ENCODE peak calls at places on chromosomes 3 and 15, in five cellular contexts. D is GM23338, Y is body of pancreas, R is cardiac muscle cell, W is HFFc6. M is an unnamed sample.

GRCh38 chr15:74958320-74958907 is 1.8 kb upstream of the RPP25 start:
- DNase-seq in W (peak; percentile 50), Y (peak; percentile 86), R (peak; percentile 43), D (peak; percentile 84), M (peak; percentile 55)

GRCh38 chr3:58487140-58487886 is 4.6 kb upstream of the KCTD6 start:
- DNase-seq in W (peak; percentile 61), Y (peak; percentile 42), R (peak; percentile 73), D (no peak), M (no peak)

GRCh38 chr3:127800508-127800907 is 21.8 kb downstream of the MGLL start:
- DNase-seq in D (no peak), R (peak; percentile 37), W (peak; percentile 37), Y (no peak), M (peak; percentile 95)

GRCh38 chr3:126616931-126617330 is 38.0 kb downstream of the TXNRD3 start:
- DNase-seq in Y (no peak), D (no peak), W (no peak), R (no peak), M (peak; percentile 20)

GRCh38 chr3:48119495-48120193 is 68.6 kb downstream of the CDC25A start:
- DNase-seq in W (peak; percentile 16), D (no peak), Y (peak; percentile 42), R (peak; percentile 75), M (peak; percentile 59)

GRCh38 chr15:36591534-36592411 is 12.3 kb downstream of the CDIN1 start:
- DNase-seq in W (peak; percentile 57), D (no peak), Y (peak; percentile 12), R (peak; percentile 29), M (peak; percentile 3)

GRCh38 chr3:111952866-111953450 is 25.9 kb upstream of the ABHD10 start:
- DNase-seq in W (no peak), R (peak; percentile 33), D (no peak), Y (no peak), M (no peak)

GRCh38 chr3:131033480-131034080 is 6.9 kb downstream of the NEK11 start:
- DNase-seq in D (peak; percentile 61), Y (no peak), W (peak; percentile 48), R (peak; percentile 69), M (peak; percentile 64)

GRCh38 chr3:22245817-22246583 is 495.0 kb upstream of the ZNF385D start:
- DNase-seq in D (no peak), W (no peak), Y (no peak), R (peak; percentile 1), M (no peak)

M was measured in lung microvascular endothelial cell.